ENCODE peak calls at places on chromosomes 7 and 10, in nine cellular contexts. One of them, this sample, is unnamed.

GRCh38 chr7:27210441-27211083 is 10.7 kb upstream of the HOXA13 start:
- DNase-seq in OCI-LY7: peak; percentile 31
- DNase-seq in sigmoid colon: peak; percentile 82
- DNase-seq in right lobe of liver: peak; percentile 48
- DNase-seq in body of pancreas: peak; percentile 40
- DNase-seq in IMR-90: peak; percentile 32
- DNase-seq in colonic mucosa: peak; percentile 90
- DNase-seq in tibial artery: no peak
- DNase-seq in cardiac muscle cell: peak; percentile 52
- DNase-seq in this sample: peak; percentile 80

GRCh38 chr7:78568690-78569089 is 770.1 kb downstream of the PHTF2 start:
- DNase-seq in OCI-LY7: no peak
- DNase-seq in sigmoid colon: no peak
- DNase-seq in right lobe of liver: no peak
- DNase-seq in body of pancreas: no peak
- DNase-seq in IMR-90: no peak
- DNase-seq in colonic mucosa: no peak
- DNase-seq in tibial artery: no peak
- DNase-seq in cardiac muscle cell: no peak
- DNase-seq in this sample: no peak

GRCh38 chr7:147245274-147245673 is 1128.7 kb downstream of the CNTNAP2 start:
- DNase-seq in OCI-LY7: peak; percentile 47
- DNase-seq in sigmoid colon: no peak
- DNase-seq in right lobe of liver: peak; percentile 26
- DNase-seq in body of pancreas: peak; percentile 54
- DNase-seq in IMR-90: peak; percentile 24
- DNase-seq in colonic mucosa: peak; percentile 26
- DNase-seq in tibial artery: no peak
- DNase-seq in cardiac muscle cell: peak; percentile 50
- DNase-seq in this sample: peak; percentile 66

GRCh38 chr7:110507832-110508231 is 583.1 kb upstream of the LRRN3 start:
- DNase-seq in OCI-LY7: no peak
- DNase-seq in sigmoid colon: no peak
- DNase-seq in right lobe of liver: no peak
- DNase-seq in body of pancreas: peak; percentile 54
- DNase-seq in IMR-90: no peak
- DNase-seq in colonic mucosa: no peak
- DNase-seq in tibial artery: no peak
- DNase-seq in cardiac muscle cell: no peak
- DNase-seq in this sample: no peak

GRCh38 chr10:13284050-13284449 is 15.8 kb downstream of the PHYH start:
- DNase-seq in OCI-LY7: no peak
- DNase-seq in sigmoid colon: no peak
- DNase-seq in right lobe of liver: no peak
- DNase-seq in body of pancreas: no peak
- DNase-seq in IMR-90: no peak
- DNase-seq in colonic mucosa: no peak
- DNase-seq in tibial artery: no peak
- DNase-seq in cardiac muscle cell: no peak
- DNase-seq in this sample: no peak

GRCh38 chr7:101632641-101633040 is 3.5 kb upstream of the MYL10 start:
- DNase-seq in OCI-LY7: no peak
- DNase-seq in sigmoid colon: no peak
- DNase-seq in right lobe of liver: no peak
- DNase-seq in body of pancreas: no peak
- DNase-seq in IMR-90: no peak
- DNase-seq in colonic mucosa: no peak
- DNase-seq in tibial artery: no peak
- DNase-seq in cardiac muscle cell: no peak
- DNase-seq in this sample: no peak

GRCh38 chr10:26717476-26717875 is 20.0 kb downstream of the PDSS1 start:
- DNase-seq in OCI-LY7: no peak
- DNase-seq in sigmoid colon: no peak
- DNase-seq in right lobe of liver: no peak
- DNase-seq in body of pancreas: no peak
- DNase-seq in IMR-90: no peak
- DNase-seq in colonic mucosa: no peak
- DNase-seq in tibial artery: no peak
- DNase-seq in cardiac muscle cell: no peak
- DNase-seq in this sample: no peak

GRCh38 chr7:1533569-1534329 is 3.2 kb downstream of the MAFK start:
- DNase-seq in OCI-LY7: no peak
- DNase-seq in sigmoid colon: peak; percentile 80
- DNase-seq in right lobe of liver: peak; percentile 41
- DNase-seq in body of pancreas: peak; percentile 69
- DNase-seq in IMR-90: peak; percentile 95
- DNase-seq in colonic mucosa: no peak
- DNase-seq in tibial artery: peak; percentile 64
- DNase-seq in cardiac muscle cell: peak; percentile 52
- DNase-seq in this sample: no peak

GRCh38 chr7:27424749-27425148 is 182.1 kb downstream of the EVX1 start:
- DNase-seq in OCI-LY7: no peak
- DNase-seq in sigmoid colon: no peak
- DNase-seq in right lobe of liver: no peak
- DNase-seq in body of pancreas: no peak
- DNase-seq in IMR-90: no peak
- DNase-seq in colonic mucosa: peak; percentile 40
- DNase-seq in tibial artery: no peak
- DNase-seq in cardiac muscle cell: no peak
- DNase-seq in this sample: no peak

GRCh38 chr7:71348751-71349415 is 216.9 kb downstream of the GALNT17 start:
- DNase-seq in OCI-LY7: no peak
- DNase-seq in sigmoid colon: no peak
- DNase-seq in right lobe of liver: no peak
- DNase-seq in body of pancreas: peak; percentile 66
- DNase-seq in IMR-90: no peak
- DNase-seq in colonic mucosa: no peak
- DNase-seq in tibial artery: no peak
- DNase-seq in cardiac muscle cell: no peak
- DNase-seq in this sample: no peak

GRCh38 chr7:30069096-30069867 is 41.1 kb downstream of the PLEKHA8 start:
- DNase-seq in OCI-LY7: no peak
- DNase-seq in sigmoid colon: no peak
- DNase-seq in right lobe of liver: no peak
- DNase-seq in body of pancreas: no peak
- DNase-seq in IMR-90: peak; percentile 9
- DNase-seq in colonic mucosa: no peak
- DNase-seq in tibial artery: no peak
- DNase-seq in cardiac muscle cell: no peak
- DNase-seq in this sample: no peak

GRCh38 chr10:72308320-72308987 is 34.7 kb downstream of the DDIT4 start:
- DNase-seq in OCI-LY7: no peak
- DNase-seq in sigmoid colon: peak; percentile 82
- DNase-seq in right lobe of liver: peak; percentile 66
- DNase-seq in body of pancreas: peak; percentile 63
- DNase-seq in IMR-90: peak; percentile 85
- DNase-seq in colonic mucosa: peak; percentile 84
- DNase-seq in tibial artery: no peak
- DNase-seq in cardiac muscle cell: peak; percentile 98
- DNase-seq in this sample: peak; percentile 70

GRCh38 chr10:110680473-110681020 is 36.4 kb downstream of the RBM20 start:
- DNase-seq in OCI-LY7: no peak
- DNase-seq in sigmoid colon: no peak
- DNase-seq in right lobe of liver: no peak
- DNase-seq in body of pancreas: no peak
- DNase-seq in IMR-90: no peak
- DNase-seq in colonic mucosa: no peak
- DNase-seq in tibial artery: no peak
- DNase-seq in cardiac muscle cell: no peak
- DNase-seq in this sample: no peak

GRCh38 chr10:76035728-76036409 is 604.4 kb downstream of the LRMDA start:
- DNase-seq in OCI-LY7: no peak
- DNase-seq in sigmoid colon: no peak
- DNase-seq in right lobe of liver: no peak
- DNase-seq in body of pancreas: no peak
- DNase-seq in IMR-90: no peak
- DNase-seq in colonic mucosa: no peak
- DNase-seq in tibial artery: no peak
- DNase-seq in cardiac muscle cell: no peak
- DNase-seq in this sample: no peak

GRCh38 chr10:116304923-116305322 is 19.3 kb upstream of the CCDC172 start:
- DNase-seq in OCI-LY7: no peak
- DNase-seq in sigmoid colon: no peak
- DNase-seq in right lobe of liver: no peak
- DNase-seq in body of pancreas: no peak
- DNase-seq in IMR-90: no peak
- DNase-seq in colonic mucosa: no peak
- DNase-seq in tibial artery: no peak
- DNase-seq in cardiac muscle cell: no peak
- DNase-seq in this sample: no peak

GRCh38 chr10:124025638-124026336 is 67.6 kb downstream of the CHST15 start:
- DNase-seq in OCI-LY7: peak; percentile 75
- DNase-seq in sigmoid colon: no peak
- DNase-seq in right lobe of liver: no peak
- DNase-seq in body of pancreas: no peak
- DNase-seq in IMR-90: no peak
- DNase-seq in colonic mucosa: no peak
- DNase-seq in tibial artery: no peak
- DNase-seq in cardiac muscle cell: peak; percentile 51
- DNase-seq in this sample: peak; percentile 15

GRCh38 chr10:29804025-29804852 is 169.5 kb upstream of the SVIL start:
- DNase-seq in OCI-LY7: no peak
- DNase-seq in sigmoid colon: peak; percentile 77
- DNase-seq in right lobe of liver: peak; percentile 41
- DNase-seq in body of pancreas: peak; percentile 63
- DNase-seq in IMR-90: peak; percentile 95
- DNase-seq in colonic mucosa: peak; percentile 75
- DNase-seq in tibial artery: peak; percentile 76
- DNase-seq in cardiac muscle cell: peak; percentile 71
- DNase-seq in this sample: peak; percentile 46

GRCh38 chr10:70106958-70107791 is 25.4 kb downstream of the AIFM2 start:
- DNase-seq in OCI-LY7: peak; percentile 54
- DNase-seq in sigmoid colon: no peak
- DNase-seq in right lobe of liver: no peak
- DNase-seq in body of pancreas: no peak
- DNase-seq in IMR-90: no peak
- DNase-seq in colonic mucosa: no peak
- DNase-seq in tibial artery: no peak
- DNase-seq in cardiac muscle cell: no peak
- DNase-seq in this sample: no peak

GRCh38 chr10:47278152-47278473 is 21.9 kb upstream of the GDF10 start:
- DNase-seq in OCI-LY7: no peak
- DNase-seq in sigmoid colon: no peak
- DNase-seq in right lobe of liver: no peak
- DNase-seq in body of pancreas: no peak
- DNase-seq in IMR-90: no peak
- DNase-seq in colonic mucosa: peak; percentile 51
- DNase-seq in tibial artery: no peak
- DNase-seq in cardiac muscle cell: no peak
- DNase-seq in this sample: peak; percentile 70

GRCh38 chr10:93991596-93992284 is 2.0 kb upstream of the PLCE1 start:
- DNase-seq in OCI-LY7: no peak
- DNase-seq in sigmoid colon: peak; percentile 73
- DNase-seq in right lobe of liver: peak; percentile 50
- DNase-seq in body of pancreas: peak; percentile 65
- DNase-seq in IMR-90: peak; percentile 73
- DNase-seq in colonic mucosa: peak; percentile 74
- DNase-seq in tibial artery: peak; percentile 50
- DNase-seq in cardiac muscle cell: peak; percentile 93
- DNase-seq in this sample: no peak

GRCh38 chr7:39415091-39415820 is 150.9 kb upstream of the YAE1 start:
- DNase-seq in OCI-LY7: no peak
- DNase-seq in sigmoid colon: no peak
- DNase-seq in right lobe of liver: no peak
- DNase-seq in body of pancreas: no peak
- DNase-seq in IMR-90: no peak
- DNase-seq in colonic mucosa: no peak
- DNase-seq in tibial artery: no peak
- DNase-seq in cardiac muscle cell: no peak
- DNase-seq in this sample: no peak
- H3K4me3 ChIP-seq in OCI-LY7: no peak overlapping the region
- H3K4me3 ChIP-seq in sigmoid colon: peak overlapping the region; percentile 50
- H3K4me3 ChIP-seq in right lobe of liver: no peak overlapping the region
- H3K4me3 ChIP-seq in body of pancreas: no peak overlapping the region
- H3K4me3 ChIP-seq in IMR-90: no peak overlapping the region
- H3K4me3 ChIP-seq in colonic mucosa: no peak overlapping the region
- H3K4me3 ChIP-seq in tibial artery: peak overlapping the region; percentile 56
- H3K4me3 ChIP-seq in cardiac muscle cell: no peak overlapping the region
- H3K4me3 ChIP-seq in this sample: no peak overlapping the region

GRCh38 chr10:92305133-92306072 is 14.4 kb downstream of the MARCHF5 start:
- DNase-seq in OCI-LY7: no peak
- DNase-seq in sigmoid colon: no peak
- DNase-seq in right lobe of liver: no peak
- DNase-seq in body of pancreas: no peak
- DNase-seq in IMR-90: no peak
- DNase-seq in colonic mucosa: no peak
- DNase-seq in tibial artery: no peak
- DNase-seq in cardiac muscle cell: no peak
- DNase-seq in this sample: no peak
- H3K4me1 ChIP-seq in OCI-LY7: peaks cover 3% of the 10 kb centered on the region
- H3K4me1 ChIP-seq in sigmoid colon: no peaks in the 10 kb centered on the region
- H3K4me1 ChIP-seq in right lobe of liver: no peaks in the 10 kb centered on the region
- H3K4me1 ChIP-seq in body of pancreas: no peaks in the 10 kb centered on the region
- H3K4me1 ChIP-seq in IMR-90: no peaks in the 10 kb centered on the region
- H3K4me1 ChIP-seq in colonic mucosa: no peaks in the 10 kb centered on the region
- H3K4me1 ChIP-seq in tibial artery: no peaks in the 10 kb centered on the region
- H3K4me1 ChIP-seq in cardiac muscle cell: no peaks in the 10 kb centered on the region
- H3K4me1 ChIP-seq in this sample: no peaks in the 10 kb centered on the region

DNA sequence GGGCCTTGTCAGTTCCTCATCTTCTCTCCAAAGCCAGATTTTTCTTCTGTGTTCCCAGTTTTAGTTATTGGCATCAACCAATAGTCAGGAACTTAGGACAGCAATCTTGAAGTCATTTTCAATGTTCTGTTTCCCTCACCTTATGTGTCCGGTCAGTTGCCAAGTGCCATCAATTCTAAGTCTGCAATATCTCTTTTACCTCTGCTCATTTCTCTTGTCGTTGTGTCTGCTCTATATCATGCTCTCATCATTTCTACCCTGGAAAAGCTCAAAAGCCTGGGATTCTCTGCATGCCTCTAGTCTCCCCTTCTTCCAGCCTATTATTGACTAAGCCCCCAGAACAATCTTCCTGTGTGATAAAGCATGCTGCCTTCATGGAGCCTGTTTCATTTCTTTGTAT is 145.3 kb downstream of the PPP1R9A start:
- DNase-seq in OCI-LY7: no peak
- DNase-seq in sigmoid colon: no peak
- DNase-seq in right lobe of liver: no peak
- DNase-seq in body of pancreas: no peak
- DNase-seq in IMR-90: no peak
- DNase-seq in colonic mucosa: no peak
- DNase-seq in tibial artery: no peak
- DNase-seq in cardiac muscle cell: no peak
- DNase-seq in this sample: no peak
- TF ChIP-seq CTCF in OCI-LY7: no peak
- TF ChIP-seq CTCF in sigmoid colon: no peak
- TF ChIP-seq CTCF in right lobe of liver: no peak
- TF ChIP-seq CTCF in body of pancreas: no peak
- TF ChIP-seq CTCF in IMR-90: no peak
- TF ChIP-seq CTCF in colonic mucosa: no peak
- TF ChIP-seq CTCF in tibial artery: no peak
- TF ChIP-seq CTCF in cardiac muscle cell: no peak
- TF ChIP-seq CTCF in this sample: no peak

DNA sequence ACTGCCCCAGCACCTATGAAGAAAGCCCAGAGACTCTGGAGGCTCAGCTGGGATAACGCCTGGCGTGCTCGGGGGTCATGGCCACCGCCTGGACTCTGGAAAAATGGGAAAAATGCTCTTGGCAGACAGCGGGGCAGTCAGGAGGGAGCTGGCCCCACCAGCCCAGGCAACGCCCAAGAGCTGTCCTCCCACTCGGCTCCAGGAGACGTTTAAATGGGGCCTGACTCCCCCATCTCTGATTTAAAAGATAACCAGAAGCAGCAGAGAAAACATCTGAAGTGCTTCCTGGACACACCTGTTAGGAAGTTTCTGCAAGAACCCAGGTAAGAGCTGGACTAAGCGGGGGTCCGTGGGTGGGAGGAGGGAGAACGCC is 83.7 kb upstream of the INSIG1 start:
- DNase-seq in OCI-LY7: no peak
- DNase-seq in sigmoid colon: no peak
- DNase-seq in right lobe of liver: no peak
- DNase-seq in body of pancreas: no peak
- DNase-seq in IMR-90: no peak
- DNase-seq in colonic mucosa: no peak
- DNase-seq in tibial artery: no peak
- DNase-seq in cardiac muscle cell: no peak
- DNase-seq in this sample: no peak
- H3K4me3 ChIP-seq in OCI-LY7: no peak overlapping the region
- H3K4me3 ChIP-seq in sigmoid colon: peak overlapping the region; percentile 25
- H3K4me3 ChIP-seq in right lobe of liver: no peak overlapping the region
- H3K4me3 ChIP-seq in body of pancreas: no peak overlapping the region
- H3K4me3 ChIP-seq in IMR-90: no peak overlapping the region
- H3K4me3 ChIP-seq in colonic mucosa: no peak overlapping the region
- H3K4me3 ChIP-seq in tibial artery: peak overlapping the region; percentile 29
- H3K4me3 ChIP-seq in cardiac muscle cell: no peak overlapping the region
- H3K4me3 ChIP-seq in this sample: no peak overlapping the region

This sample was measured in mucosa of descending colon.